ENCODE peak calls at places on chromosome 10, in six cellular contexts. X is aorta, G is uterus, O is sigmoid colon, D is suprapubic skin, I is thoracic aorta. U is an unnamed sample. For H3K4me1 and H3K27me3, the result is how much of the 10 kb centered on the place peaks cover.

GRCh38 chr10:97883092-97883485 is 33.4 kb downstream of the GOLGA7B start:
- DNase-seq in D (no peak), O (no peak), X (no peak), I (no peak), G (no peak), U (no peak)

GRCh38 chr10:30826679-30827078 is 197.1 kb upstream of the LYZL2 start:
- DNase-seq in G (no peak), I (no peak), X (no peak), D (no peak), O (peak), U (no peak)

GRCh38 chr10:74924251-74924954 is 98.0 kb downstream of the KAT6B start:
- DNase-seq in X (no peak), G (no peak), D (no peak), I (no peak), O (no peak), U (no peak)

GRCh38 chr10:22823109-22823508 is 104.7 kb upstream of the ARMC3 start:
- DNase-seq in X (no peak), O (no peak), G (no peak), I (no peak), D (no peak), U (no peak)

GRCh38 chr10:90695915-90696676 is 161.7 kb downstream of the HTR7 start:
- DNase-seq in G (no peak), O (no peak), D (no peak), X (no peak), I (no peak), U (no peak)

GRCh38 chr10:85596389-85596788 is 770.2 kb downstream of the GRID1 start:
- DNase-seq in X (no peak), I (no peak), D (no peak), O (no peak), G (no peak), U (no peak)

GRCh38 chr10:88892223-88892967 is 12.3 kb downstream of the STAMBPL1 start:
- DNase-seq in I (no peak), X (no peak), D (no peak), O (no peak), G (no peak), U (no peak)

GRCh38 chr10:113960617-113961260 is 82.9 kb upstream of the ADRB1 start:
- DNase-seq in O (no peak), D (no peak), G (no peak), I (no peak), X (no peak), U (no peak)

GRCh38 chr10:88990528-88991160 is at the start of gene FAS:
- DNase-seq in X (peak), G (peak), I (peak), D (peak), O (peak), U (peak)

GRCh38 chr10:96673318-96674099 is 46.8 kb downstream of the PIK3AP1 start:
- DNase-seq in X (no peak), O (no peak), D (no peak), I (no peak), G (peak), U (no peak)

GRCh38 chr10:31963598-31963980 is 35.0 kb upstream of the ARHGAP12 start:
- DNase-seq in X (no peak), I (no peak), O (no peak), G (no peak), D (no peak), U (no peak)
- H3K4me1 ChIP-seq in X (under half), I (under half), O (under half), G (under half), D (under half), U (under half)

GRCh38 chr10:133021116-133021962 is 66.4 kb upstream of the ADGRA1 start:
- DNase-seq in G (no peak), O (no peak), I (no peak), X (no peak), D (no peak), U (peak)
- H3K27me3 ChIP-seq in G (under half), O (under half), I (under half), X (under half), D (under half), U (under half)

DNA sequence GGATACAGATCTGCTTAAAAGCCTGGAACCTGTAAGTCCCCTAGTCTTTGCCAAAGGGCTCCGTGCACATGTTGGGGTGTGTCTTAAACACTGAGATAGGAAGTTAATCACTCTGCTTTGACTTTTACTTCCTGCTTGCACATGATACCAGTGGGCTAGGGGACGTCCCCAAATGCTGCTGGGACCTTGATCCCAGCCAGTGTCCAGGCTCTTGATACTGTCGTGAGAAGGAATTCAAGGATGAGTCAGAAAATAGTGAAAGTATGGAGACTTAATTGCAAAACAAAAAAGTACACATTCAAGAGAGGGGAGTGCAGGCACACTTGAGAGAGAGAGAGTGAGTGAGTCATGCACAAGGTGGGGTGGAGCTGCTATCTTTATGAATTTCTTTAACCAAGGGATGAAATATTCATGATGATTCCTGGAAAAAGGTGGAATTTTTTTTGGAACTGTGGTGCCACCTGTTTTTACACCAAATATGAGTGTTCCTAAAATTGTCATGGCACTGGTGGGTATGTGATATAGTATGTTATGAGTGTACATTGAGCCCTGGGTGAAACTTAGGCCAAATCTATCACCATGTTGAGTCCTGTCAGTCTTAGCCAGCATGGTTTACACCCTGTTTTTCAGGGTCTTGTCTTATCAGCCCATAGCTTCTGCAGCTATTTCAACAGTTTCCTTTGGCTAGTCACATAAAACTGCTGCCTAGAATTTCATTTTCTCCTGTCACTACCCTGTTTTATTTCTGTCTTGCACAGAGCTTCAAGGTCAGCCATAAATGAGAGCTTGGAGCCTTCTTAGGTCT is 88.3 kb upstream of the CYP26C1 start:
- DNase-seq in X (no peak), D (no peak), O (no peak), I (no peak), G (no peak), U (no peak)
- H3K4me1 ChIP-seq in X (under half), D (under half), O (under half), I (under half), G (under half), U (under half)

GRCh38 chr10:133325761-133326463 is 10.8 kb downstream of the CALY start:
- DNase-seq in D (no peak), I (no peak), O (no peak), G (no peak), X (no peak), U (no peak)

GRCh38 chr10:133326745-133327650 is 9.7 kb downstream of the CALY start:
- DNase-seq in X (no peak), O (no peak), D (no peak), G (no peak), I (no peak), U (no peak)

GRCh38 chr10:133324857-133325260 is 11.8 kb downstream of the CALY start:
- DNase-seq in D (no peak), I (no peak), O (no peak), G (no peak), X (no peak), U (no peak)

GRCh38 chr10:133324198-133324792 is 12.4 kb downstream of the CALY start:
- DNase-seq in I (no peak), D (no peak), G (no peak), O (no peak), X (no peak), U (peak)

DNA sequence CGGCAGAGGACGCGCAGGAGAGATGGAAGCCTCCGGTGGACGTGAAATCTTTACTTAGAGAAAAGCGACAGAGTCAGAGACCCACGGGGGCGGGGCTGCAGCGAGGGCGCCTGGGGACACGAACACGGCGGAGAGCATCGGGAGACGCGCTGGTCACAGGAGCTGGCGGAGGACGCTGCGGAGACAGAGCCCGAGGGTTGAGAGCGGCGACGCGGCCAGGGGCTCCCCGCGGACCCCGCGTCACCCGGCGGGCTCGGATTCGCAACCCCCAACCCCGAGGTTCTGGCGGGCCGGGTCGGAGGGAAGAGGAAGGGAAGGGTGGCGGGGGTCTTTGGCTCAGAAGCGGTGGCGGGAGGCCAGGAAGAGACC is 11.3 kb downstream of the CALY start:
- DNase-seq in I (no peak), D (no peak), G (no peak), X (no peak), O (no peak), U (no peak)
- H3K27me3 ChIP-seq in I (under half), D (half or more), G (under half), X (under half), O (under half), U (under half)

GRCh38 chr10:110852255-110852896 is 19.4 kb upstream of the PDCD4 start:
- DNase-seq in O (peak), G (peak), D (no peak), X (no peak), I (no peak), U (peak)

GRCh38 chr10:110850099-110850498 is 21.6 kb upstream of the PDCD4 start:
- DNase-seq in G (no peak), O (no peak), X (no peak), D (no peak), I (no peak), U (no peak)

GRCh38 chr10:110857265-110858158 is 14.2 kb upstream of the PDCD4 start:
- DNase-seq in G (peak), D (no peak), O (peak), I (no peak), X (no peak), U (no peak)

GRCh38 chr10:110850990-110851389 is 20.7 kb upstream of the PDCD4 start:
- DNase-seq in G (no peak), O (peak), I (no peak), X (no peak), D (no peak), U (no peak)

GRCh38 chr10:110852897-110853296 is 18.8 kb upstream of the PDCD4 start:
- DNase-seq in I (no peak), G (no peak), X (no peak), D (no peak), O (no peak), U (no peak)
- H3K4me1 ChIP-seq in I (under half), G (under half), X (under half), D (under half), O (under half), U (under half)

GRCh38 chr10:71396714-71397339 is at the start of gene CDH23:
- DNase-seq in X (peak), G (peak), I (no peak), D (no peak), O (peak), U (peak)

GRCh38 chr10:71397340-71398212 is 856 bp downstream of the CDH23 start:
- DNase-seq in X (peak), D (no peak), G (no peak), O (no peak), I (no peak), U (peak)

GRCh38 chr10:71395621-71396020 is 1.1 kb upstream of the CDH23 start:
- DNase-seq in X (no peak), O (no peak), G (no peak), D (no peak), I (no peak), U (no peak)

GRCh38 chr10:71394926-71395562 is 1.7 kb upstream of the CDH23 start:
- DNase-seq in X (no peak), G (no peak), O (no peak), D (no peak), I (no peak), U (no peak)

DNA sequence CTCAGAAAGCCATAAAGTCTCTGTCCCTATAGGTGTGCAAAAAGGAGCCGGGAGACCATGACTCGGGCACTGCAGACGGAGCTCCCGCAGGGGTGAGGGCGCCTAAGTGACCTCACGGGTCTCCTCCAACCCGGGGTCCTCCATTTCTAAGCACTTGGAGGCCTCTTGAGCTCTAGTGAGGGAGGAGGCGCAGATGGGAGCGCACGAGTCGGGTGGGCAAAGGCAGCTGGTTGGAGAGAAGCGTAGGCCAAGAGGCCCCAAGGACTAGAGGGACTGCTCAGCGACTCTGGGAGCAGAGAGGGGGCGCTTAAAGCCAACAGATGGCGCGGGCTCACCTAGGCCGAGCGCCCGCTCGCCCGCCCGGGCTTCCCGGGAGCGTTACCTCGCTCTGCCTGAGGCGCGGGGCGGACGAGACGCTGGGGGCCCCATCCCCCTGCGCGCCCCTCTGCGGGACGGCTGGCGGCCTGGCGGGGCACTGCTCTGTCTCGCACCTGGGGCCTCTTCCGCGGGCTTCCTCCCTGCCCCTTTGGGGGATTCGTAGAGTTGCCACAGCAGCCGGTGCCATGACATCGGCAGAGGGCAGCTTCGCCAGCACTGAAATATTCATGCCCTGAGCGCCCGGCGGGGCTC is 521 bp upstream of the CDH23 start:
- DNase-seq in X (peak), D (no peak), I (no peak), G (peak), O (peak), U (peak)
- H3K27me3 ChIP-seq in X (under half), D (half or more), I (under half), G (under half), O (under half), U (under half)

GRCh38 chr10:109934958-109935793 is 11.9 kb upstream of the XPNPEP1 start:
- DNase-seq in D (no peak), G (no peak), I (no peak), O (no peak), X (no peak), U (peak)

GRCh38 chr10:109939253-109939961 is 16.1 kb upstream of the XPNPEP1 start:
- DNase-seq in D (no peak), I (no peak), G (no peak), O (no peak), X (no peak), U (no peak)

GRCh38 chr10:109940553-109940952 is 17.2 kb upstream of the XPNPEP1 start:
- DNase-seq in O (no peak), X (no peak), G (no peak), I (no peak), D (no peak), U (no peak)

GRCh38 chr10:109940117-109940516 is 16.8 kb upstream of the XPNPEP1 start:
- DNase-seq in G (no peak), I (no peak), D (no peak), O (no peak), X (no peak), U (no peak)

DNA sequence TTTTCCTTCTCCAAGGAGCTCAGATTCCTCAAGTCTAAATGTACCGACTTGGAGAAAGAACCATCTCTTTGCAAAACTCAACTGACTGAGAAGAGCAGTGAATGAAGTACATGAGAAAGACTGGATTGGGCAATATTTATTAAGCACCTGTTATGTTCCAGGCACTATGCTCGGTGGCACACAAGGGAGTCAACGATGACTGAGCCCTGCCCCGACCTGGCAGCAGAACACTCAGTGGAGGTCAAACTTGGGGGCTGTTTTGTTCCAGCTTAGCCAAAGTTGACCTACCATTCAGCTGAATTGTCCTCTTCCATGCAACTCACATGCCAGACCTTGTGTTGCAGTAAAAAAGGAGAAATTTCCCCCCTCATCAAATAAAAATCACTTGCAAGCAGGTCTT is 14.1 kb upstream of the XPNPEP1 start:
- DNase-seq in X (no peak), G (no peak), D (no peak), I (no peak), O (no peak), U (no peak)
- H3K4me1 ChIP-seq in X (under half), G (under half), D (under half), I (under half), O (under half), U (under half)